ENCODE peak calls at places on chromosomes 13 and 19, in nine cellular contexts. J is endodermal cell, N is pons, B is islet precursor cell, D is SJSA1, P is astrocyte of the hippocampus, E is OCI-LY7, I is body of pancreas, U is cardiac muscle cell. Y is an unnamed sample.
A peak's percentile ranks its signal among the peaks of the same experiment; 100 is the strongest.

GRCh38 chr19:4636151-4636717 is 3.1 kb upstream of the TNFAIP8L1 start:
- DNase-seq in P (peak; percentile 81), J (peak; percentile 92), E (peak; percentile 79), D (peak; percentile 63), U (peak; percentile 83), B (peak; percentile 83), I (peak; percentile 63), N (no peak), Y (peak; percentile 24)

GRCh38 chr19:342128-342455 is 2.5 kb downstream of the MIER2 start:
- DNase-seq in N (no peak), E (no peak), I (no peak), B (no peak), P (no peak), U (no peak), D (no peak), J (no peak), Y (no peak)

GRCh38 chr13:109790951-109791605 is 4.7 kb upstream of the IRS2 start:
- DNase-seq in U (peak; percentile 52), I (peak; percentile 42), D (peak; percentile 84), J (peak; percentile 75), E (peak; percentile 21), N (peak; percentile 91), P (peak; percentile 49), B (no peak), Y (no peak)

GRCh38 chr13:44867825-44868224 is 121.4 kb downstream of the NUFIP1 start:
- DNase-seq in J (no peak), P (no peak), I (no peak), N (no peak), D (no peak), E (no peak), U (no peak), B (peak; percentile 42), Y (no peak)

GRCh38 chr19:798415-799075 is 1.3 kb downstream of the PTBP1 start:
- DNase-seq in N (no peak), U (peak; percentile 20), D (peak; percentile 40), P (peak; percentile 42), I (peak; percentile 58), E (peak; percentile 34), J (peak; percentile 57), B (no peak), Y (no peak)

GRCh38 chr13:49419292-49419691 is 24.6 kb downstream of the CAB39L start:
- DNase-seq in B (no peak), J (no peak), D (no peak), P (no peak), I (no peak), E (no peak), N (no peak), U (no peak), Y (no peak)

GRCh38 chr19:48158210-48158790 is 11.8 kb downstream of the LIG1 start:
- DNase-seq in U (no peak), J (no peak), E (no peak), I (no peak), N (no peak), B (no peak), P (no peak), D (no peak), Y (no peak)

GRCh38 chr19:18478545-18479311 is 40.8 kb upstream of the ISYNA1 start:
- DNase-seq in E (peak; percentile 83), J (no peak), U (no peak), N (peak; percentile 74), B (peak; percentile 86), I (peak; percentile 65), D (peak; percentile 61), P (no peak), Y (no peak)

GRCh38 chr13:33606692-33607091 is 211.3 kb upstream of the RFC3 start:
- DNase-seq in D (no peak), E (no peak), I (no peak), B (no peak), J (peak; percentile 69), N (peak; percentile 81), U (peak; percentile 18), P (peak; percentile 33), Y (no peak)

GRCh38 chr13:102580552-102581169 is 16.1 kb upstream of the TPP2 start:
- DNase-seq in N (peak; percentile 87), B (no peak), I (peak; percentile 18), J (peak; percentile 68), P (peak; percentile 71), E (peak; percentile 59), D (no peak), U (peak; percentile 66), Y (no peak)

GRCh38 chr13:103022328-103022727 is 43.9 kb downstream of the SLC10A2 start:
- DNase-seq in J (no peak), D (no peak), U (no peak), B (peak; percentile 63), N (no peak), I (no peak), P (peak; percentile 35), E (no peak), Y (no peak)

GRCh38 chr19:49149652-49150105 is 5.5 kb downstream of the HRC start:
- DNase-seq in J (peak; percentile 93), P (peak; percentile 92), I (peak; percentile 75), B (peak; percentile 85), D (peak; percentile 89), U (peak; percentile 82), E (peak; percentile 86), N (peak; percentile 77), Y (no peak)

GRCh38 chr19:43667524-43668405 is 2.2 kb downstream of the PLAUR start:
- DNase-seq in U (no peak), B (no peak), P (no peak), D (no peak), N (no peak), E (no peak), I (peak; percentile 17), J (no peak), Y (no peak)

GRCh38 chr19:7885818-7886217 is 2.5 kb upstream of the LRRC8E start:
- DNase-seq in D (no peak), I (no peak), N (no peak), J (no peak), U (no peak), P (no peak), B (no peak), E (no peak), Y (no peak)

GRCh38 chr19:19229701-19230100 is 17.9 kb downstream of the NCAN start:
- DNase-seq in E (no peak), I (no peak), B (no peak), J (no peak), P (no peak), U (no peak), D (no peak), N (no peak), Y (no peak)

GRCh38 chr19:17333611-17334413 is 843 bp downstream of the ANO8 start:
- DNase-seq in P (peak; percentile 82), E (peak; percentile 47), D (peak; percentile 57), I (peak; percentile 45), N (no peak), U (no peak), B (no peak), J (peak; percentile 81), Y (no peak)

GRCh38 chr13:51556740-51557139 is 27.5 kb upstream of the WDFY2 start:
- DNase-seq in B (no peak), D (no peak), I (no peak), U (peak; percentile 49), N (no peak), J (no peak), E (no peak), P (no peak), Y (no peak)

GRCh38 chr13:40692946-40693345 is 26.5 kb upstream of the FOXO1 start:
- DNase-seq in E (no peak), N (no peak), P (peak; percentile 80), B (no peak), D (peak; percentile 4), I (no peak), U (no peak), J (no peak), Y (no peak)

Y was measured in nucleus accumbens.